ENCODE peak calls at places on chromosomes 13 and 19, in nine cellular contexts. R is right lobe of liver; J is esophagus squamous epithelium; M is CD4-positive, alpha-beta T cell; Z is uterus; H is ascending aorta; K is HAP-1; Y is cardiac muscle cell; L is Karpas-422. U is an unnamed sample.

GRCh38 chr19:49443366-49444099 is 2.2 kb upstream of the SLC17A7 start:
- DNase-seq in Y (peak; percentile 97), Z (peak; percentile 96), M (peak; percentile 91), R (peak; percentile 94), H (peak; percentile 98), J (peak; percentile 68), K (peak; percentile 91), L (peak; percentile 99), U (peak; percentile 96)

GRCh38 chr19:13164370-13165090 is 14.3 kb downstream of the IER2 start:
- DNase-seq in R (peak; percentile 70), J (no peak), K (peak; percentile 90), M (peak; percentile 38), H (peak; percentile 75), L (peak; percentile 68), Y (peak; percentile 96), Z (peak; percentile 64), U (no peak)

GRCh38 chr19:55345818-55346724 is 6.4 kb downstream of the KMT5C start:
- DNase-seq in J (no peak), L (no peak), M (no peak), R (no peak), H (no peak), K (no peak), Y (peak; percentile 33), Z (peak; percentile 60), U (peak; percentile 78)

GRCh38 chr19:50962245-50962644 is 7.1 kb downstream of the KLK6 start:
- DNase-seq in Y (no peak), L (no peak), K (no peak), Z (no peak), H (no peak), M (no peak), J (no peak), R (no peak), U (no peak)

GRCh38 chr19:45781282-45782161 is 768 bp downstream of the DMPK start:
- DNase-seq in J (no peak), Y (no peak), R (peak; percentile 58), L (no peak), M (no peak), K (no peak), Z (peak; percentile 43), H (no peak), U (no peak)

GRCh38 chr13:110576736-110577476 is 15.4 kb upstream of the RAB20 start:
- DNase-seq in L (no peak), Z (no peak), M (no peak), K (no peak), H (no peak), R (no peak), J (no peak), Y (no peak), U (no peak)

GRCh38 chr13:84661718-84662117 is 779.4 kb upstream of the SLITRK1 start:
- DNase-seq in H (no peak), Y (no peak), Z (no peak), M (no peak), J (no peak), L (no peak), R (no peak), K (no peak), U (no peak)

GRCh38 chr19:10137751-10138682 is 18.3 kb upstream of the EIF3G start:
- DNase-seq in M (no peak), J (no peak), L (no peak), Y (no peak), H (no peak), Z (no peak), K (no peak), R (no peak), U (no peak)

GRCh38 chr19:55857149-55857548 is 20.8 kb downstream of the NLRP4 start:
- DNase-seq in R (no peak), H (no peak), Z (no peak), J (no peak), K (no peak), M (no peak), Y (no peak), L (peak; percentile 98), U (no peak)

GRCh38 chr13:72205773-72206172 is 338.8 kb upstream of the DACH1 start:
- DNase-seq in K (no peak), Y (no peak), R (no peak), H (no peak), L (no peak), Z (no peak), J (no peak), M (no peak), U (no peak)

GRCh38 chr19:6532244-6532999 is 1.6 kb downstream of the TNFSF9 start:
- DNase-seq in K (no peak), Z (no peak), L (peak; percentile 74), M (no peak), J (no peak), H (no peak), R (no peak), Y (no peak), U (no peak)

GRCh38 chr19:6533000-6533328 is 2.1 kb downstream of the TNFSF9 start:
- DNase-seq in M (no peak), J (no peak), H (no peak), Z (no peak), R (no peak), L (no peak), Y (no peak), K (no peak), U (no peak)

GRCh38 chr19:6530385-6531162 is at the start of gene TNFSF9:
- DNase-seq in K (peak; percentile 82), H (peak; percentile 90), Y (peak; percentile 91), L (peak; percentile 83), J (no peak), R (peak; percentile 91), M (peak; percentile 69), Z (peak; percentile 78), U (peak; percentile 93)

GRCh38 chr19:6531163-6531955 is 533 bp downstream of the TNFSF9 start:
- DNase-seq in R (no peak), M (no peak), L (no peak), Z (peak; percentile 15), J (no peak), Y (no peak), H (no peak), K (no peak), U (no peak)

GRCh38 chr19:6531956-6532243 is 1.1 kb downstream of the TNFSF9 start:
- DNase-seq in J (no peak), L (no peak), Z (no peak), K (no peak), H (no peak), R (no peak), M (no peak), Y (no peak), U (no peak)
- H3K27me3 ChIP-seq in J (peaks cover 40% of the 10 kb centered on the region), L (no peaks in the 10 kb centered on the region), Z (peaks cover 4% of the 10 kb centered on the region), K (no peaks in the 10 kb centered on the region), H (no peaks in the 10 kb centered on the region), R (no peaks in the 10 kb centered on the region), M (peaks cover 23% of the 10 kb centered on the region), Y (peaks cover 46% of the 10 kb centered on the region), U (peaks cover 14% of the 10 kb centered on the region)

GRCh38 chr19:42228640-42229039 is 8.5 kb downstream of the ZNF526 start:
- DNase-seq in M (no peak), H (no peak), Y (no peak), L (no peak), J (no peak), Z (no peak), K (no peak), R (no peak), U (no peak)

GRCh38 chr19:42232435-42232834 is 10.0 kb downstream of the GSK3A start:
- DNase-seq in H (no peak), R (no peak), M (no peak), Z (no peak), J (no peak), L (no peak), Y (no peak), K (no peak), U (no peak)

GRCh38 chr19:42229263-42229854 is 9.2 kb downstream of the ZNF526 start:
- DNase-seq in Z (no peak), L (no peak), M (no peak), J (no peak), R (no peak), K (no peak), H (no peak), Y (no peak), U (no peak)

GRCh38 chr19:42226886-42227285 is 6.8 kb downstream of the ZNF526 start:
- DNase-seq in L (no peak), K (no peak), Y (no peak), Z (no peak), M (no peak), H (no peak), J (no peak), R (no peak), U (no peak)

GRCh38 chr19:42229855-42230331 is 9.8 kb downstream of the ZNF526 start:
- DNase-seq in Y (no peak), M (no peak), Z (no peak), H (no peak), K (no peak), L (no peak), R (no peak), J (no peak), U (no peak)
- H3K27me3 ChIP-seq in Y (no peaks in the 10 kb centered on the region), M (no peaks in the 10 kb centered on the region), Z (no peaks in the 10 kb centered on the region), H (no peaks in the 10 kb centered on the region), K (no peaks in the 10 kb centered on the region), L (no peaks in the 10 kb centered on the region), R (no peaks in the 10 kb centered on the region), J (no peaks in the 10 kb centered on the region), U (no peaks in the 10 kb centered on the region)

GRCh38 chr13:106629068-106629712 is 61.3 kb upstream of the ARGLU1 start:
- DNase-seq in H (no peak), J (no peak), Z (no peak), Y (no peak), L (no peak), K (no peak), M (no peak), R (no peak), U (no peak)

GRCh38 chr13:106626473-106626872 is 58.5 kb upstream of the ARGLU1 start:
- DNase-seq in J (no peak), R (no peak), K (no peak), Z (no peak), L (no peak), H (no peak), M (no peak), Y (no peak), U (no peak)

GRCh38 chr13:106623799-106624198 is 55.9 kb upstream of the ARGLU1 start:
- DNase-seq in K (no peak), M (no peak), L (no peak), Z (no peak), Y (no peak), J (no peak), H (no peak), R (no peak), U (no peak)

GRCh38 chr13:106621833-106622232 is 53.9 kb upstream of the ARGLU1 start:
- DNase-seq in L (no peak), H (no peak), Y (no peak), R (no peak), M (no peak), K (no peak), J (no peak), Z (no peak), U (no peak)

DNA sequence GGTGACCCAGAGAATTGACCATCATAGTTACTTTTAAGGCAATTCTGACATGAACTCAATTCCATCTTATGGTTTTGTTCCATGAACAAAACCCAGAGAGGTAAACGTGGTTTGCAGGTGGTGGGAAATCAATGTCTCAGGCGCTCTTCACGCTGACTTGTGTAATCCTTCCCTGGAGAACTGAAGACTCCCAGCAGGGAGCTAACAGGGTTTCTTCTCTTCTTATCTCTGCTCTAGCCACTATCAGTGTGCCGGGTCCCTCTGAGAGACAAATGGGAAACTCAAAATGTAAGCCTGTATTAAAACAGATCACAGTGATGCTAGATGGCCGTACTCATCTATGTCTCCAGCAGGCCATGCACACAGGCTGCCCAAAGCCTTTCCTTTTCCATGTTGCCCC is 57.6 kb upstream of the ARGLU1 start:
- DNase-seq in Z (no peak), M (no peak), J (no peak), R (no peak), H (no peak), Y (no peak), K (no peak), L (no peak), U (no peak)
- H3K27me3 ChIP-seq in Z (no peaks in the 10 kb centered on the region), M (peaks cover 18% of the 10 kb centered on the region), J (peaks cover 41% of the 10 kb centered on the region), R (no peaks in the 10 kb centered on the region), H (no peaks in the 10 kb centered on the region), Y (no peaks in the 10 kb centered on the region), K (peaks cover 28% of the 10 kb centered on the region), L (peaks cover 3% of the 10 kb centered on the region), U (no peaks in the 10 kb centered on the region)

GRCh38 chr13:36910545-36910944 is 9.5 kb downstream of the SMAD9 start:
- DNase-seq in M (no peak), J (no peak), Y (no peak), Z (no peak), K (no peak), L (no peak), H (no peak), R (no peak), U (no peak)
- H3K27me3 ChIP-seq in M (peaks cover 17% of the 10 kb centered on the region), J (peaks cover 5% of the 10 kb centered on the region), Y (no peaks in the 10 kb centered on the region), Z (no peaks in the 10 kb centered on the region), K (no peaks in the 10 kb centered on the region), L (no peaks in the 10 kb centered on the region), H (no peaks in the 10 kb centered on the region), R (no peaks in the 10 kb centered on the region), U (no peaks in the 10 kb centered on the region)